ENCODE peak calls at places on chromosomes 11 and 22, in five cellular contexts. One of them, this sample, is unnamed.

GRCh38 chr11:10693509-10694071 is at the start of gene IRAG1:
- DNase-seq in uterus: peak
- DNase-seq in pancreas: no peak
- DNase-seq in thyroid gland: no peak
- DNase-seq in AG04449: peak
- DNase-seq in this sample: no peak

GRCh38 chr11:104764718-104765045 is 133.6 kb downstream of the CASP12 start:
- DNase-seq in uterus: no peak
- DNase-seq in thyroid gland: no peak
- DNase-seq in AG04449: no peak
- DNase-seq in pancreas: no peak
- DNase-seq in this sample: no peak

GRCh38 chr22:49999901-50000586 is 12.5 kb downstream of the IL17REL start:
- DNase-seq in uterus: no peak
- DNase-seq in thyroid gland: no peak
- DNase-seq in AG04449: no peak
- DNase-seq in pancreas: peak
- DNase-seq in this sample: no peak

GRCh38 chr11:113376156-113376555 is 11.4 kb upstream of the ANKK1 start:
- DNase-seq in pancreas: no peak
- DNase-seq in uterus: no peak
- DNase-seq in thyroid gland: no peak
- DNase-seq in AG04449: no peak
- DNase-seq in this sample: no peak

GRCh38 chr22:28771195-28771791 is 1.2 kb upstream of the CCDC117 start:
- DNase-seq in thyroid gland: no peak
- DNase-seq in pancreas: no peak
- DNase-seq in uterus: no peak
- DNase-seq in AG04449: no peak
- DNase-seq in this sample: no peak

GRCh38 chr22:25347752-25348102 is 128.3 kb downstream of the CRYBB2 start:
- DNase-seq in pancreas: no peak
- DNase-seq in thyroid gland: no peak
- DNase-seq in AG04449: no peak
- DNase-seq in uterus: no peak
- DNase-seq in this sample: no peak

GRCh38 chr11:1923201-1923956 is 3.9 kb downstream of the TNNT3 start:
- DNase-seq in uterus: no peak
- DNase-seq in pancreas: no peak
- DNase-seq in thyroid gland: no peak
- DNase-seq in AG04449: no peak
- DNase-seq in this sample: no peak

GRCh38 chr11:119323532-119324033 is 6.7 kb upstream of the MCAM start:
- DNase-seq in thyroid gland: peak
- DNase-seq in pancreas: peak
- DNase-seq in uterus: peak
- DNase-seq in AG04449: no peak
- DNase-seq in this sample: no peak

GRCh38 chr11:61092280-61092766 is 10.0 kb upstream of the CD5 start:
- DNase-seq in uterus: no peak
- DNase-seq in pancreas: no peak
- DNase-seq in thyroid gland: no peak
- DNase-seq in AG04449: no peak
- DNase-seq in this sample: no peak

GRCh38 chr11:112963368-112963955 is 2.2 kb downstream of the NCAM1 start:
- DNase-seq in thyroid gland: no peak
- DNase-seq in uterus: no peak
- DNase-seq in AG04449: no peak
- DNase-seq in pancreas: no peak
- DNase-seq in this sample: no peak

GRCh38 chr11:2653930-2654739 is 45.7 kb downstream of the KCNQ1OT1 start:
- DNase-seq in AG04449: no peak
- DNase-seq in pancreas: no peak
- DNase-seq in uterus: no peak
- DNase-seq in thyroid gland: peak
- DNase-seq in this sample: no peak

GRCh38 chr11:93253111-93253510 is 55.3 kb upstream of the SLC36A4 start:
- DNase-seq in AG04449: no peak
- DNase-seq in pancreas: no peak
- DNase-seq in uterus: no peak
- DNase-seq in thyroid gland: no peak
- DNase-seq in this sample: no peak

GRCh38 chr11:124313849-124314248 is at the start of gene OR8D1:
- DNase-seq in uterus: no peak
- DNase-seq in thyroid gland: no peak
- DNase-seq in AG04449: no peak
- DNase-seq in pancreas: no peak
- DNase-seq in this sample: no peak

GRCh38 chr11:58616594-58616993 is 5.9 kb upstream of the CNTF start:
- DNase-seq in AG04449: peak
- DNase-seq in thyroid gland: no peak
- DNase-seq in pancreas: peak
- DNase-seq in uterus: peak
- DNase-seq in this sample: no peak

GRCh38 chr11:64633555-64634159 is 42.6 kb downstream of the SLC22A12 start:
- DNase-seq in uterus: no peak
- DNase-seq in pancreas: no peak
- DNase-seq in thyroid gland: no peak
- DNase-seq in AG04449: no peak
- DNase-seq in this sample: no peak

GRCh38 chr11:82980947-82981346 is 79.4 kb downstream of the DDIAS start:
- DNase-seq in pancreas: no peak
- DNase-seq in uterus: no peak
- DNase-seq in AG04449: no peak
- DNase-seq in thyroid gland: no peak
- DNase-seq in this sample: no peak

GRCh38 chr11:33590471-33590870 is 110.2 kb downstream of the C11orf91 start:
- DNase-seq in thyroid gland: no peak
- DNase-seq in AG04449: no peak
- DNase-seq in pancreas: no peak
- DNase-seq in uterus: no peak
- DNase-seq in this sample: no peak

GRCh38 chr11:112051768-112052167 is 22.0 kb downstream of the PIH1D2 start:
- DNase-seq in AG04449: no peak
- DNase-seq in thyroid gland: no peak
- DNase-seq in uterus: no peak
- DNase-seq in pancreas: no peak
- DNase-seq in this sample: no peak

GRCh38 chr22:31496735-31497146 is 405 bp downstream of the SFI1 start:
- DNase-seq in AG04449: no peak
- DNase-seq in uterus: no peak
- DNase-seq in thyroid gland: no peak
- DNase-seq in pancreas: peak
- DNase-seq in this sample: no peak

GRCh38 chr11:75406338-75406777 is 7.0 kb downstream of the RPS3 start:
- DNase-seq in thyroid gland: no peak
- DNase-seq in uterus: no peak
- DNase-seq in AG04449: no peak
- DNase-seq in pancreas: no peak
- DNase-seq in this sample: no peak

GRCh38 chr11:110356769-110357671 is 60.6 kb upstream of the RDX start:
- DNase-seq in AG04449: no peak
- DNase-seq in pancreas: peak
- DNase-seq in thyroid gland: no peak
- DNase-seq in uterus: no peak
- DNase-seq in this sample: no peak

GRCh38 chr11:110349109-110349996 is 52.9 kb upstream of the RDX start:
- DNase-seq in thyroid gland: no peak
- DNase-seq in AG04449: no peak
- DNase-seq in uterus: no peak
- DNase-seq in pancreas: no peak
- DNase-seq in this sample: no peak

DNA sequence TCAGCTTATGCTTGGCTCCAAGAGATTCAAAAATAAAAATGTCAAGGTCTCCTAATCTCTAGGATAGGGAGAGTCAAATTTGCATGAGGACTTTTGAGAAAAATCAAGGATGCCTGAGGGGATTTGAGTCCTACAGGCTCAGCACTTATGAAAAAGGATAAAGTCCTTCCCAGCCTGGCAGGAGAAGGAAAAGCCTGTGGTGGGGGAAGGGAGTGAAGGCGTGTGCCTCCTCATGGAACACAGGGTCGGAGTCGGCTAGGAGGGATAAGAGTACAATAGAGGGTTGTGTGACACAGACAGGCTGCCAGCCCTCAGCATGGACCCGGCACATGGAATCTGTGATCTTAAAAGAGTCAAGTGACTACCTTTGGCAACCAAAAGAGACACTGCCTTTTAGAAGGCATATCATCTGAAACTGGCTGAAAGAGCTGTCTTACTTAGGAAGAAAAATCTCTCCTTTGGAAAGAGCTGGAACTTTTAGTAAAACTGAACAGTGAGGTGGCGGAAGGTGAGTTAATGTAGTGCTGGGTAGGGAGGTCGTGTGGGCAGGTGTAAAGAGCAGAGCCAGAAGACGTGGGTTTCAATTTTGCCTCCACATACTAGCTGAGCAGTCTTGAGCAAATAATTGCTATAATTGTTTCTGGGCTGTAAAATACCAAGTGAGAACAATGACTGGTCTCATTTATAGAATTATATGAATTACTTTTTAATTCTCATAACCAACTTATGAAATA is 58.8 kb upstream of the RDX start:
- DNase-seq in pancreas: no peak
- DNase-seq in AG04449: no peak
- DNase-seq in uterus: no peak
- DNase-seq in thyroid gland: no peak
- DNase-seq in this sample: no peak
- H3K4me3 ChIP-seq in pancreas: no peak
- H3K4me3 ChIP-seq in AG04449: no peak
- H3K4me3 ChIP-seq in uterus: no peak
- H3K4me3 ChIP-seq in thyroid gland: no peak
- H3K4me3 ChIP-seq in this sample: no peak

DNA sequence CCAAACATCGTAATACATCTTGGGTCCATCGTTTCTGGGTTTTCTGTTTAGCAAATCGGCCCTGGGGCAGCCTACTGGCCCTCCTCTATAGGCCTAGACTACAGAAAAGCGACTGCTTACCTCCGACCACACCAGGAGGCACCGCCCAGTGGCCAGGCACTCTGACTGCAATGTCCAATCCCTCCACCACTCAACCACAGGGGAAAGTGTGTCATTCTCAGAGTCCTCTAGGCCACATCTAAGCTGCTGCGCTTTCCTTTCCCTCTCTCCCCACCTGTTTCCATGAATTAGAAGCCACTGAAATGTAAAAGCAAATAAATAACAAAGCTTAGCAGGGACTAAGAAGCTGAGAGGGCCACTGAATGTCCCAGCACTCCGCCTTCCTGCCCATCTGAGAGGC is 50.2 kb upstream of the FLI1 start:
- DNase-seq in uterus: no peak
- DNase-seq in thyroid gland: no peak
- DNase-seq in AG04449: no peak
- DNase-seq in pancreas: no peak
- DNase-seq in this sample: no peak
- TF ChIP-seq CTCF in uterus: no peak
- TF ChIP-seq CTCF in thyroid gland: no peak
- TF ChIP-seq CTCF in AG04449: no peak
- TF ChIP-seq CTCF in pancreas: no peak
- TF ChIP-seq CTCF in this sample: peak

DNA sequence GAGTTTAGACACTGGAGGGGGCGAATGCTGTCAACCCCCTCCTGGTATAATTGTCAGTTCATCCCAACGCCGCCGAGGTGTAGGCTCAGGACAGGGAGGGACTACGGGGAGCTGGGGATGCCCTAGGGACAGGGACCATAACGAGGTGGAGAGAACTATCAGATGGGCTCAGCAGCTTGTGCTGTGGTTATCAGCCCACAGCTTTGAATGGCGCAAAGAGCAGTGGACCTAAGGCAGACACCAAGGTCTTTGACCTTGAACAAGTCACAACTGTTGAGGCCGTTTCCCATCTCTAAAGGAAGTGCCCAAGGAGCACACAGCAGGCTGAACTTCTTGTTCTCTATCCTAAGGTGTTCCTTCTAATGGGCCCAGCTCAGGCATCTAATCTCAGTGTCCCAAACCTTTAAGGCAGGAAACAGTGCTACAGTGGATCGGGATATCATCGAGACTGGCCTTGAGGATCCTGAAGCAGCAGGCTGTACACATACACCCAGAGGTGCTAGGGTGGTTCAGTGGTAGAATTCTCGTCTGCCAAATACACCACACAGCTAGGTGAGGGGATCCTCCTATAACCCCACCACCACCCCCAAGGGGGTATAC is 993 bp upstream of the TUT1 start:
- DNase-seq in AG04449: no peak
- DNase-seq in pancreas: no peak
- DNase-seq in uterus: no peak
- DNase-seq in thyroid gland: no peak
- DNase-seq in this sample: no peak
- H3K4me3 ChIP-seq in AG04449: peak
- H3K4me3 ChIP-seq in pancreas: peak
- H3K4me3 ChIP-seq in uterus: peak
- H3K4me3 ChIP-seq in thyroid gland: no peak
- H3K4me3 ChIP-seq in this sample: peak

GRCh38 chr11:65911682-65912568 is 6.9 kb downstream of the C11orf68 start:
- DNase-seq in thyroid gland: no peak
- DNase-seq in uterus: peak
- DNase-seq in pancreas: no peak
- DNase-seq in AG04449: no peak
- DNase-seq in this sample: no peak
- TF ChIP-seq CTCF in thyroid gland: no peak
- TF ChIP-seq CTCF in uterus: peak
- TF ChIP-seq CTCF in pancreas: no peak
- TF ChIP-seq CTCF in AG04449: peak
- TF ChIP-seq CTCF in this sample: peak

GRCh38 chr11:14973621-14974020 is 1.5 kb upstream of the CALCA start:
- DNase-seq in AG04449: no peak
- DNase-seq in pancreas: no peak
- DNase-seq in uterus: no peak
- DNase-seq in thyroid gland: no peak
- DNase-seq in this sample: no peak
- H3K4me3 ChIP-seq in AG04449: no peak
- H3K4me3 ChIP-seq in pancreas: no peak
- H3K4me3 ChIP-seq in uterus: no peak
- H3K4me3 ChIP-seq in thyroid gland: no peak
- H3K4me3 ChIP-seq in this sample: peak